ENCODE peak calls at places on chromosomes 2 and 18, in five cellular contexts. One of them, this sample, is unnamed.

GRCh38 chr2:33784488-33784887 is 185.4 kb upstream of the FAM98A start:
- DNase-seq in RWPE1: no peak
- DNase-seq in GM23338: no peak
- DNase-seq in CD14-positive monocyte: no peak
- DNase-seq in right lobe of liver: no peak
- DNase-seq in this sample: no peak

GRCh38 chr2:147843864-147844690 is 752 bp upstream of the ACVR2A start:
- DNase-seq in RWPE1: peak
- DNase-seq in GM23338: peak
- DNase-seq in CD14-positive monocyte: peak
- DNase-seq in right lobe of liver: peak
- DNase-seq in this sample: peak

GRCh38 chr2:132374151-132374550 is 42.5 kb upstream of the GPR39 start:
- DNase-seq in RWPE1: no peak
- DNase-seq in GM23338: no peak
- DNase-seq in CD14-positive monocyte: no peak
- DNase-seq in right lobe of liver: no peak
- DNase-seq in this sample: no peak

GRCh38 chr2:84297155-84297554 is 161.9 kb downstream of the SUCLG1 start:
- DNase-seq in RWPE1: peak
- DNase-seq in GM23338: peak
- DNase-seq in CD14-positive monocyte: no peak
- DNase-seq in right lobe of liver: no peak
- DNase-seq in this sample: no peak

GRCh38 chr2:160429248-160430000 is 64.2 kb downstream of the RBMS1 start:
- DNase-seq in RWPE1: no peak
- DNase-seq in GM23338: peak
- DNase-seq in CD14-positive monocyte: no peak
- DNase-seq in right lobe of liver: no peak
- DNase-seq in this sample: no peak

GRCh38 chr2:200356794-200357472 is 50.4 kb downstream of the SPATS2L start:
- DNase-seq in RWPE1: no peak
- DNase-seq in GM23338: peak
- DNase-seq in CD14-positive monocyte: no peak
- DNase-seq in right lobe of liver: no peak
- DNase-seq in this sample: no peak

GRCh38 chr2:158773121-158773520 is 22.0 kb upstream of the DAPL1 start:
- DNase-seq in RWPE1: no peak
- DNase-seq in GM23338: no peak
- DNase-seq in CD14-positive monocyte: no peak
- DNase-seq in right lobe of liver: no peak
- DNase-seq in this sample: no peak

GRCh38 chr18:31740180-31740579 is 20.5 kb downstream of the SLC25A52 start:
- DNase-seq in RWPE1: no peak
- DNase-seq in GM23338: peak
- DNase-seq in CD14-positive monocyte: no peak
- DNase-seq in right lobe of liver: no peak
- DNase-seq in this sample: no peak

GRCh38 chr2:105344704-105345345 is 7.5 kb downstream of the C2orf49 start:
- DNase-seq in RWPE1: peak
- DNase-seq in GM23338: peak
- DNase-seq in CD14-positive monocyte: no peak
- DNase-seq in right lobe of liver: no peak
- DNase-seq in this sample: no peak

GRCh38 chr18:36389811-36390581 is 92.5 kb downstream of the FHOD3 start:
- DNase-seq in RWPE1: no peak
- DNase-seq in GM23338: no peak
- DNase-seq in CD14-positive monocyte: no peak
- DNase-seq in right lobe of liver: no peak
- DNase-seq in this sample: no peak

GRCh38 chr2:47227532-47228166 is 72.5 kb upstream of the STPG4 start:
- DNase-seq in RWPE1: no peak
- DNase-seq in GM23338: no peak
- DNase-seq in CD14-positive monocyte: no peak
- DNase-seq in right lobe of liver: no peak
- DNase-seq in this sample: no peak

GRCh38 chr2:102027036-102027702 is 35.4 kb downstream of the IL1R2 start:
- DNase-seq in RWPE1: no peak
- DNase-seq in GM23338: no peak
- DNase-seq in CD14-positive monocyte: no peak
- DNase-seq in right lobe of liver: no peak
- DNase-seq in this sample: no peak

GRCh38 chr2:30417253-30417652 is 29.8 kb upstream of the LCLAT1 start:
- DNase-seq in RWPE1: no peak
- DNase-seq in GM23338: peak
- DNase-seq in CD14-positive monocyte: no peak
- DNase-seq in right lobe of liver: no peak
- DNase-seq in this sample: no peak

GRCh38 chr2:160043265-160043664 is 19.1 kb downstream of the PLA2R1 start:
- DNase-seq in RWPE1: no peak
- DNase-seq in GM23338: no peak
- DNase-seq in CD14-positive monocyte: no peak
- DNase-seq in right lobe of liver: no peak
- DNase-seq in this sample: no peak

GRCh38 chr2:36146765-36147164 is 208.8 kb upstream of the CRIM1 start:
- DNase-seq in RWPE1: no peak
- DNase-seq in GM23338: no peak
- DNase-seq in CD14-positive monocyte: no peak
- DNase-seq in right lobe of liver: no peak
- DNase-seq in this sample: no peak

GRCh38 chr2:111638274-111638877 is 245.6 kb downstream of the ANAPC1 start:
- DNase-seq in RWPE1: no peak
- DNase-seq in GM23338: no peak
- DNase-seq in CD14-positive monocyte: no peak
- DNase-seq in right lobe of liver: no peak
- DNase-seq in this sample: no peak

GRCh38 chr18:48782381-48782841 is 168.4 kb downstream of the SMAD7 start:
- DNase-seq in RWPE1: no peak
- DNase-seq in GM23338: no peak
- DNase-seq in CD14-positive monocyte: no peak
- DNase-seq in right lobe of liver: peak
- DNase-seq in this sample: no peak

GRCh38 chr18:57710226-57710625 is 88.6 kb upstream of the NARS1 start:
- DNase-seq in RWPE1: no peak
- DNase-seq in GM23338: no peak
- DNase-seq in CD14-positive monocyte: no peak
- DNase-seq in right lobe of liver: no peak
- DNase-seq in this sample: no peak

GRCh38 chr18:57705011-57705410 is 83.4 kb upstream of the NARS1 start:
- DNase-seq in RWPE1: no peak
- DNase-seq in GM23338: no peak
- DNase-seq in CD14-positive monocyte: no peak
- DNase-seq in right lobe of liver: no peak
- DNase-seq in this sample: no peak

GRCh38 chr18:57708288-57708687 is 86.7 kb upstream of the NARS1 start:
- DNase-seq in RWPE1: no peak
- DNase-seq in GM23338: no peak
- DNase-seq in CD14-positive monocyte: no peak
- DNase-seq in right lobe of liver: no peak
- DNase-seq in this sample: no peak

GRCh38 chr18:57705861-57706590 is 84.4 kb upstream of the NARS1 start:
- DNase-seq in RWPE1: no peak
- DNase-seq in GM23338: no peak
- DNase-seq in CD14-positive monocyte: no peak
- DNase-seq in right lobe of liver: no peak
- DNase-seq in this sample: no peak

GRCh38 chr18:57709335-57709734 is 87.7 kb upstream of the NARS1 start:
- DNase-seq in RWPE1: no peak
- DNase-seq in GM23338: no peak
- DNase-seq in CD14-positive monocyte: no peak
- DNase-seq in right lobe of liver: no peak
- DNase-seq in this sample: no peak
- TF ChIP-seq CTCF in RWPE1: no peak
- TF ChIP-seq CTCF in GM23338: no peak
- TF ChIP-seq CTCF in CD14-positive monocyte: no peak
- TF ChIP-seq CTCF in right lobe of liver: no peak
- TF ChIP-seq CTCF in this sample: no peak

GRCh38 chr18:12234451-12235190 is 19.5 kb upstream of the CIDEA start:
- DNase-seq in RWPE1: no peak
- DNase-seq in GM23338: no peak
- DNase-seq in CD14-positive monocyte: no peak
- DNase-seq in right lobe of liver: no peak
- DNase-seq in this sample: no peak
- TF ChIP-seq CTCF in RWPE1: no peak
- TF ChIP-seq CTCF in GM23338: no peak
- TF ChIP-seq CTCF in CD14-positive monocyte: no peak
- TF ChIP-seq CTCF in right lobe of liver: no peak
- TF ChIP-seq CTCF in this sample: no peak

DNA sequence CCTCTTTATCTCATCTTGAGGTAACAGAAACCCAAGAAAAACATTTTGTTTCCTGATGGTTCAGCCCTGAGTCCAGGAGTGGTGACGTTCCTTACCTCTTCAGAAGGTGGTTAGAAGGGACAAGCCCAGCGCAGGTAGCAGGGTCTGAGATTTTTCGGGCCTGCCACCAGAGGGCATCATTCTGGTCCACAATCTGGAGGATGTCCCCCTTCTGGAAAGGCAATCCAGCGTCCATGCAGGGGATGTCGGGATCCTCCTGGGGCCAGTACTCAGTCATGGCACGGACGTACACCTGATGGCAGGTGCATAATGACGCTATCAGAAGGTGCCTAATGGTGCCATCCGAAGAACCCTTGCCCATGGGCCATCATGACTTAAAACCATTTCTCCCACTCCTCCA is 17.7 kb downstream of the MPP4 start:
- DNase-seq in RWPE1: peak
- DNase-seq in GM23338: peak
- DNase-seq in CD14-positive monocyte: no peak
- DNase-seq in right lobe of liver: no peak
- DNase-seq in this sample: peak
- TF ChIP-seq CTCF in RWPE1: no peak
- TF ChIP-seq CTCF in GM23338: peak
- TF ChIP-seq CTCF in CD14-positive monocyte: peak
- TF ChIP-seq CTCF in right lobe of liver: no peak
- TF ChIP-seq CTCF in this sample: peak

GRCh38 chr18:11512096-11513030 is 97.0 kb upstream of the SLC35G4 start:
- DNase-seq in RWPE1: peak
- DNase-seq in GM23338: peak
- DNase-seq in CD14-positive monocyte: no peak
- DNase-seq in right lobe of liver: no peak
- DNase-seq in this sample: no peak
- TF ChIP-seq CTCF in RWPE1: no peak
- TF ChIP-seq CTCF in GM23338: peak
- TF ChIP-seq CTCF in CD14-positive monocyte: no peak
- TF ChIP-seq CTCF in right lobe of liver: peak
- TF ChIP-seq CTCF in this sample: no peak

DNA sequence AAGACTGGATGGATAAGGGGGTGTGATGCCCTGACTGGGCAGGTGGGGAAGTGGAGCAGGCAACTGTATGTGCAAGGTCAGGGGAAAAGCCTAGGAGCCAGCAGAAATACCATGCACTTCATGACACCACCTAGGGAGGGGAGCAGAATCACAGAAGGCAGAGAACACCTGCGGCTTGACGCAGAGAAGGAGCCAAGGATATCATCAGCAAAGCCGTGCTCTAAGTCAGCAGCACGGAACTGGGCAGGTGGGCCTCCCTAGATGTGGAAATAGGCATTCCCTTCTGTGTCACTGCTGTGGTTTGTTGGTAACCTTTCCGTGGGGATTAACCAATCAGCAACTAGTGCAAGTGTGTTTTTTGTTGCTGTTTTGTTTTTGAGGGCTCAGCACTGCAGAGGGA is 41.3 kb downstream of the HDLBP start:
- DNase-seq in RWPE1: no peak
- DNase-seq in GM23338: peak
- DNase-seq in CD14-positive monocyte: no peak
- DNase-seq in right lobe of liver: no peak
- DNase-seq in this sample: no peak
- TF ChIP-seq CTCF in RWPE1: no peak
- TF ChIP-seq CTCF in GM23338: no peak
- TF ChIP-seq CTCF in CD14-positive monocyte: no peak
- TF ChIP-seq CTCF in right lobe of liver: no peak
- TF ChIP-seq CTCF in this sample: no peak

GRCh38 chr2:86225581-86225980 is 26.3 kb downstream of the MRPL35 start:
- DNase-seq in RWPE1: no peak
- DNase-seq in GM23338: no peak
- DNase-seq in CD14-positive monocyte: peak
- DNase-seq in right lobe of liver: no peak
- DNase-seq in this sample: no peak
- TF ChIP-seq CTCF in RWPE1: no peak
- TF ChIP-seq CTCF in GM23338: no peak
- TF ChIP-seq CTCF in CD14-positive monocyte: no peak
- TF ChIP-seq CTCF in right lobe of liver: no peak
- TF ChIP-seq CTCF in this sample: no peak

DNA sequence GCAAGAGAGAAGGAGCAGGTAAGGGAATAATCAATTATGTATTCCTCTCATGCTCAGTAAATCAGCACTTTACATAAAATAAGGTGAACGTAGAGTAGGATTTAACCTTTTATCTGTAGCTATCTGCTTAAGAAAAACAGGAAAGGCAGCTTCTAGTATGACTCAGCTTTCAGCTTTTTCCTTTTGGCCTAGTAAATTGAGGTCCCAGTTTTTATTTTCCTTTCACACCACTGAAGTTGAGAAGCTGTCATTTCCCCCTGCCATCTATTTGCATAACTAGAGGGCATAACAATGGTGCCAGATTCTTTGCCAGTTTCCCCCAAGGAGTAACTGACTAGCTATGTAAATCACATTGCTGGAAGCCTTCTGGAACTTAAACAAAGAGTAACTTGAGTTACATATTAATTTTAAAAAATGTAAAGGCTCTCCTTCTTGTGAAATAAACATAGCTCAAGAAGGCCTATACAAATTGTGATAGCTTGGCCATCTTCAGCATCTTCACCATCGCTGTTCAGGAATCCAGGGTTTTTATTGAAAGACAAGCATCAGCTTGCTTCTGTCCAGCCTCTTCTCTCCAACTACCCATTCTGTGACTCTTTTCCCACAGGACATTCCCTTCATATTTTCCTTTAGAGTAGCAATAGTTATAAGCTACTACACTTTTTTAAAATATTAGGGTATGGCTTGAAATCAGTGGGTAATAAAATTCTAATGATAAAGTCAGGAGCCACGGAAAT is 97.0 kb downstream of the KYNU start:
- DNase-seq in RWPE1: no peak
- DNase-seq in GM23338: peak
- DNase-seq in CD14-positive monocyte: no peak
- DNase-seq in right lobe of liver: no peak
- DNase-seq in this sample: no peak
- TF ChIP-seq CTCF in RWPE1: no peak
- TF ChIP-seq CTCF in GM23338: no peak
- TF ChIP-seq CTCF in CD14-positive monocyte: no peak
- TF ChIP-seq CTCF in right lobe of liver: no peak
- TF ChIP-seq CTCF in this sample: no peak